ENCODE peak calls at places on chromosomes 7 and 10, in six cellular contexts. D is CD8-positive, alpha-beta memory T cell; B is mammary epithelial cell; S is HCT116; U is WERI-Rb-1; X is PC-3. L is an unnamed sample.

GRCh38 chr7:129466796-129467195 is 32.6 kb downstream of the STRIP2 start:
- DNase-seq in D (no peak), S (no peak), B (no peak), X (no peak), U (no peak), L (no peak)

GRCh38 chr7:41869596-41869995 is 166.7 kb upstream of the INHBA start:
- DNase-seq in D (no peak), B (no peak), U (no peak), S (no peak), X (no peak), L (no peak)

GRCh38 chr7:108015740-108016139 is 12.8 kb upstream of the LAMB1 start:
- DNase-seq in B (no peak), U (no peak), D (no peak), X (peak; percentile 67), S (no peak), L (no peak)

GRCh38 chr10:5581670-5582566 is 57.2 kb downstream of the CALML3 start:
- DNase-seq in B (no peak), D (peak; percentile 32), X (no peak), U (no peak), S (no peak), L (no peak)

GRCh38 chr10:77197544-77197943 is 440.1 kb downstream of the KCNMA1 start:
- DNase-seq in B (peak; percentile 75), U (no peak), D (no peak), S (no peak), X (no peak), L (no peak)

GRCh38 chr7:38512704-38513103 is 118.5 kb downstream of the AMPH start:
- DNase-seq in U (no peak), X (peak; percentile 8), B (no peak), S (no peak), D (no peak), L (no peak)

GRCh38 chr7:140923358-140924006 is 1.2 kb downstream of the BRAF start:
- DNase-seq in D (no peak), X (peak; percentile 9), U (no peak), B (peak; percentile 31), S (no peak), L (no peak)

GRCh38 chr7:8724080-8724718 is 290.8 kb downstream of the NXPH1 start:
- DNase-seq in S (no peak), X (peak; percentile 47), U (peak; percentile 82), B (peak; percentile 1), D (no peak), L (no peak)

GRCh38 chr10:93876391-93876790 is 17.4 kb upstream of the SLC35G1 start:
- DNase-seq in S (no peak), B (peak; percentile 41), U (no peak), D (no peak), X (no peak), L (no peak)

GRCh38 chr10:68103237-68103866 is 5.9 kb upstream of the MYPN start:
- DNase-seq in D (no peak), U (no peak), S (no peak), X (peak; percentile 61), B (no peak), L (no peak)

GRCh38 chr10:58412502-58412961 is 27.3 kb downstream of the TFAM start:
- DNase-seq in U (peak; percentile 10), X (peak; percentile 58), B (peak; percentile 79), S (no peak), D (no peak), L (peak; percentile 83)

GRCh38 chr10:101189461-101190401 is 39.5 kb downstream of the LBX1 start:
- DNase-seq in U (no peak), B (no peak), X (no peak), S (no peak), D (no peak), L (no peak)

GRCh38 chr7:41472427-41473125 is 230.3 kb downstream of the INHBA start:
- DNase-seq in X (peak; percentile 3), D (no peak), B (no peak), S (no peak), U (no peak), L (no peak)

GRCh38 chr7:45052011-45052410 is 36.8 kb downstream of the NACAD start:
- DNase-seq in X (no peak), S (no peak), D (no peak), U (no peak), B (no peak), L (no peak)

GRCh38 chr7:50310361-50310760 is 5.8 kb downstream of the IKZF1 start:
- DNase-seq in X (no peak), D (no peak), U (no peak), B (no peak), S (no peak), L (no peak)

GRCh38 chr10:86267286-86268195 is 99.1 kb downstream of the GRID1 start:
- DNase-seq in D (no peak), U (no peak), S (no peak), X (no peak), B (no peak), L (no peak)

GRCh38 chr10:118818621-118819221 is 64.0 kb upstream of the CACUL1 start:
- DNase-seq in X (no peak), B (no peak), D (no peak), S (no peak), U (peak; percentile 23), L (no peak)

GRCh38 chr10:5890519-5890878 is 456 bp downstream of the FBH1 start:
- DNase-seq in B (peak; percentile 25), X (peak; percentile 1), D (peak; percentile 50), S (no peak), U (peak; percentile 9), L (no peak)

GRCh38 chr10:27391916-27392315 is 112.2 kb upstream of the RAB18 start:
- DNase-seq in U (no peak), S (no peak), D (no peak), X (peak; percentile 9), B (peak; percentile 27), L (peak; percentile 54)

GRCh38 chr7:155763721-155764431 is 48.4 kb downstream of the SHH start:
- DNase-seq in S (no peak), B (no peak), X (no peak), D (peak; percentile 65), U (no peak), L (no peak)

GRCh38 chr7:26369519-26370385 is 78.1 kb downstream of the SNX10 start:
- DNase-seq in D (peak; percentile 54), B (peak; percentile 39), S (peak; percentile 21), X (peak; percentile 82), U (peak; percentile 33), L (no peak)

DNA sequence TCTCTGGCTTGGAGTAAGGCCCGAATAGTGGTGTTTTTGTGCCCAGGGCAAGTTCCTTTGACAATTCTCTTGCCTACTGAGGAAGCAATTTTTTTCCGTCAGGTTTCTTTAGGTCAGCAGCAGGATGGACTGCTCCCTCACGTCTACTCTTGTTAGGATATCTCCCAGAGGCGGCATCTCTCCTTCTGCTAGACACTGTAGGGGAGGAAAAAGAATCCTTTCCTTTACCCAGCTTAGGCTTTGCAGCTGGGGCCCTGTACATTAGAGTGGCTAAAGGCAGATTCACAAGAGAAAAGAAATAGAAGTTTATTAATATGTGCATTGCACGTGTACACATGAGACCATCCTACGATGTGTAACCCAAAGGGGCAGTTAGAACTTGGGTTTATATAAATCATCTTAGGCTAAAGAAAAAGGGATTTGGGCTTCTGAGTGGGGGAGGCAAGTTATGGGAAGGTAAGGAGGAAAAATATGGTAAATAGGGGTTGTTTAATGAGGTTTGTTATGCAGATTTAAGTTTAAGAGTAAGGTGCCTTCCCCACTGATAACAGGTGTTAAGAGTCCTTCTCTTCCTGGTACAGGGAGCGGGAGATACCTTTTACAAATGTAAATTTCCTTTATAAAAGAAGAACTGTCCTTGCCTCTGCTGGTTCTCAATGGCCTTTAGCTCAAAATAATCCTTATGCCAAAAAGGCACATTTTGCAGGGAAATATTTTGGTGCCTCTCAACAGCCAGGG is 156.4 kb downstream of the AOAH start:
- DNase-seq in D (no peak), U (no peak), S (no peak), X (no peak), B (no peak), L (no peak)
- H3K27ac ChIP-seq in D (no peak overlapping the region), U (no peak overlapping the region), S (no peak overlapping the region), X (no peak overlapping the region), B (no peak overlapping the region), L (no peak overlapping the region)

GRCh38 chr10:120221873-120222485 is 235.0 kb upstream of the PLPP4 start:
- DNase-seq in B (peak; percentile 45), X (peak; percentile 79), D (no peak), U (peak; percentile 69), S (peak; percentile 54), L (peak; percentile 32)
- H3K27ac ChIP-seq in B (no peak overlapping the region), X (no peak overlapping the region), D (no peak overlapping the region), U (no peak overlapping the region), S (no peak overlapping the region), L (no peak overlapping the region)

GRCh38 chr10:29100505-29100904 is 188.4 kb upstream of the LYZL1 start:
- DNase-seq in U (no peak), D (no peak), B (no peak), X (no peak), S (no peak), L (no peak)

GRCh38 chr10:29105516-29106215 is 183.2 kb upstream of the LYZL1 start:
- DNase-seq in X (peak; percentile 84), U (no peak), D (no peak), B (peak; percentile 10), S (no peak), L (peak; percentile 39)

GRCh38 chr10:29102233-29102632 is 186.6 kb upstream of the LYZL1 start:
- DNase-seq in B (peak; percentile 2), D (no peak), U (no peak), X (peak; percentile 50), S (no peak), L (no peak)

GRCh38 chr10:29104661-29105369 is 184.1 kb upstream of the LYZL1 start:
- DNase-seq in X (peak; percentile 85), U (no peak), D (no peak), B (no peak), S (no peak), L (no peak)

DNA sequence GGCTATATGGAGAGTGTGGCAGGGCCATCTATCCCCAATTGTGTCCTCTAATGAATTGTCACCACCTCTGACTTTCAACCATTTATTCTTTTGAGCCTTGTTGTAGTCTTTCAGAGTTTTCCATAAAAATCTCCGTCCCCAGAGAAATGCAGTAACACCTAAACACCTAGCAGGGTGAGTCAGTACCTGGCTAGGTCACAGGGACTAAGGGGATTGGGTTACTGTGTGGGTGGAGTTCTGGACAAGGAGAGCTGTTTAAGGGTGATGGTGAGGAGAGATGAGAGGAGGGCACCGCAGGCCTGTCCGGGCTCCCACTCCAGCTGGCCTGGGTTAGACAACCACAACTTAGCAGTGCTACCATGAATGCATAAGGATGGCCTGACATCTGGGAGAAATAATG is 186.2 kb upstream of the LYZL1 start:
- DNase-seq in D (no peak), S (no peak), X (peak; percentile 67), B (peak; percentile 46), U (no peak), L (no peak)
- H3K27ac ChIP-seq in D (no peak overlapping the region), S (no peak overlapping the region), X (peak overlapping the region; percentile 76), B (no peak overlapping the region), U (no peak overlapping the region), L (no peak overlapping the region)

GRCh38 chr10:124467165-124467564 is 5.5 kb downstream of the LHPP start:
- DNase-seq in X (no peak), D (no peak), S (no peak), U (no peak), B (no peak), L (no peak)

GRCh38 chr10:124464028-124464751 is 2.6 kb downstream of the LHPP start:
- DNase-seq in B (no peak), U (no peak), D (no peak), X (no peak), S (no peak), L (no peak)

GRCh38 chr10:124462348-124462695 is 699 bp downstream of the LHPP start:
- DNase-seq in S (no peak), D (no peak), B (no peak), U (no peak), X (no peak), L (no peak)

GRCh38 chr10:124465777-124466488 is 4.3 kb downstream of the LHPP start:
- DNase-seq in X (no peak), B (no peak), U (no peak), S (no peak), D (no peak), L (no peak)

GRCh38 chr10:124465003-124465776 is 3.6 kb downstream of the LHPP start:
- DNase-seq in X (no peak), B (no peak), U (no peak), S (no peak), D (no peak), L (no peak)
- H3K27ac ChIP-seq in X (no peak overlapping the region), B (no peak overlapping the region), U (no peak overlapping the region), S (no peak overlapping the region), D (no peak overlapping the region), L (no peak overlapping the region)